ENCODE peak calls at places on chromosomes 13 and 19, in seven cellular contexts. D is hypothalamus, A is left cardiac atrium, M is left ventricle myocardium inferior, P is KG1, E is midbrain, Y is GF-D8. W is an unnamed sample.
A peak's percentile ranks its signal among the peaks of the same experiment; 100 is the strongest.

GRCh38 chr19:38932425-38933179 is 1.9 kb downstream of the MRPS12 start:
- DNase-seq in P (no peak), M (no peak), D (no peak), Y (peak; percentile 4), A (no peak), E (no peak), W (no peak)

GRCh38 chr13:68850160-68850559 is 1257.5 kb upstream of the ATXN8OS start:
- DNase-seq in Y (no peak), M (no peak), P (no peak), D (no peak), A (no peak), E (no peak), W (no peak)

GRCh38 chr19:6580313-6580712 is 10.6 kb downstream of the CD70 start:
- DNase-seq in M (no peak), A (no peak), D (no peak), Y (no peak), P (no peak), E (no peak), W (no peak)

GRCh38 chr19:40392894-40393517 is 3.0 kb upstream of the HIPK4 start:
- DNase-seq in Y (no peak), P (no peak), D (no peak), M (no peak), A (no peak), E (no peak), W (no peak)

GRCh38 chr19:6674868-6675305 is 4.9 kb upstream of the TNFSF14 start:
- DNase-seq in P (peak; percentile 80), E (no peak), D (no peak), A (peak; percentile 54), Y (peak; percentile 78), M (peak; percentile 50), W (peak; percentile 39)

GRCh38 chr19:29690842-29691241 is 24.2 kb downstream of the C19orf12 start:
- DNase-seq in D (no peak), M (no peak), E (peak; percentile 43), A (no peak), P (no peak), Y (peak; percentile 50), W (peak; percentile 65)

GRCh38 chr13:71374471-71375041 is 492.4 kb downstream of the DACH1 start:
- DNase-seq in A (no peak), M (no peak), Y (no peak), D (no peak), E (no peak), P (no peak), W (no peak)

GRCh38 chr19:33134571-33135041 is 2.7 kb downstream of the WDR88 start:
- DNase-seq in M (no peak), P (no peak), E (no peak), Y (no peak), A (no peak), D (no peak), W (peak; percentile 51)

GRCh38 chr19:46621191-46622117 is 3.4 kb downstream of the PTGIR start:
- DNase-seq in E (no peak), Y (no peak), P (no peak), D (no peak), M (no peak), A (peak; percentile 19), W (no peak)

GRCh38 chr13:74966814-74967213 is 515.2 kb downstream of the TBC1D4 start:
- DNase-seq in M (no peak), P (no peak), A (no peak), E (peak; percentile 59), D (peak; percentile 4), Y (no peak), W (no peak)

GRCh38 chr19:33344611-33345010 is 28.9 kb upstream of the CEBPG start:
- DNase-seq in A (no peak), M (no peak), Y (no peak), E (no peak), D (no peak), P (no peak), W (no peak)

GRCh38 chr19:47573076-47574026 is at the start of gene ZNF541:
- DNase-seq in M (peak; percentile 64), E (peak; percentile 22), A (peak; percentile 80), D (peak; percentile 5), P (no peak), Y (no peak), W (peak; percentile 89)

GRCh38 chr13:45325806-45326205 is 15.2 kb downstream of the TPT1 start:
- DNase-seq in P (no peak), D (no peak), Y (peak; percentile 21), A (peak; percentile 60), M (peak; percentile 65), E (no peak), W (no peak)

GRCh38 chr19:11552666-11553372 is 6.2 kb downstream of the ELOF1 start:
- DNase-seq in P (no peak), A (no peak), Y (no peak), D (no peak), M (no peak), E (no peak), W (no peak)

GRCh38 chr13:90645582-90645981 is 701.9 kb upstream of the MIR17HG start:
- DNase-seq in A (no peak), M (no peak), E (no peak), D (no peak), Y (no peak), P (no peak), W (no peak)

GRCh38 chr19:49921871-49922755 is 6.9 kb upstream of the ATF5 start:
- DNase-seq in Y (no peak), E (no peak), M (no peak), A (no peak), D (no peak), P (no peak), W (no peak)

GRCh38 chr13:49082653-49083536 is 107.2 kb downstream of the FNDC3A start:
- DNase-seq in A (no peak), P (no peak), E (no peak), D (no peak), Y (no peak), M (no peak), W (no peak)

GRCh38 chr13:46667687-46668281 is 114.8 kb downstream of the LRCH1 start:
- DNase-seq in P (no peak), D (no peak), A (no peak), E (no peak), M (no peak), Y (no peak), W (peak; percentile 31)

GRCh38 chr19:47729468-47729798 is 15.9 kb upstream of the NOP53 start:
- DNase-seq in A (peak; percentile 80), P (no peak), E (no peak), M (peak; percentile 64), D (no peak), Y (peak; percentile 28), W (no peak)

GRCh38 chr13:38167164-38167822 is 182.4 kb upstream of the UFM1 start:
- DNase-seq in D (no peak), Y (no peak), A (no peak), M (no peak), E (no peak), P (peak; percentile 5), W (no peak)

GRCh38 chr19:55027472-55028337 is 10.4 kb downstream of the GP6 start:
- DNase-seq in D (no peak), M (no peak), Y (peak; percentile 75), P (no peak), E (no peak), A (no peak), W (no peak)

GRCh38 chr13:51826606-51827005 is 18.4 kb downstream of the TMEM272 start:
- DNase-seq in P (no peak), Y (no peak), A (peak; percentile 75), E (no peak), D (no peak), M (peak; percentile 71), W (no peak)

GRCh38 chr19:43997631-43998290 is 5.0 kb upstream of the ZNF230 start:
- DNase-seq in P (no peak), E (no peak), D (no peak), Y (no peak), M (no peak), A (peak; percentile 50), W (no peak)

GRCh38 chr19:5154129-5154798 is 185.4 kb downstream of the KDM4B start:
- DNase-seq in D (no peak), E (no peak), Y (no peak), P (no peak), M (no peak), A (no peak), W (peak; percentile 34)